ENCODE peak calls at places on chromosomes 13 and 19, in four cellular contexts. S, J, V and E are unnamed samples.

GRCh38 chr13:102948006-102948405 is 102.2 kb downstream of the ERCC5 start:
- DNase-seq in S (no peak), J (no peak), V (no peak), E (no peak)

GRCh38 chr19:19866599-19867248 is 1.0 kb downstream of the ZNF253 start:
- DNase-seq in J (no peak), S (peak), V (peak), E (peak)

GRCh38 chr13:107222619-107223018 is 654.7 kb upstream of the ARGLU1 start:
- DNase-seq in J (no peak), V (no peak), S (no peak), E (no peak)

GRCh38 chr19:16594681-16595091 is 22.5 kb upstream of the SLC35E1 start:
- DNase-seq in S (no peak), J (no peak), V (no peak), E (no peak)

GRCh38 chr19:37997911-37998344 is 90.9 kb downstream of the SIPA1L3 start:
- DNase-seq in V (no peak), S (no peak), J (peak), E (no peak)

GRCh38 chr13:101127741-101128353 is 288.5 kb downstream of the NALCN start:
- DNase-seq in J (peak), V (no peak), S (peak), E (no peak)

GRCh38 chr13:99314640-99315176 is 7.5 kb upstream of the GPR183 start:
- DNase-seq in J (peak), S (peak), V (no peak), E (no peak)

GRCh38 chr19:34228347-34228746 is 26.0 kb upstream of the GARRE1 start:
- DNase-seq in S (no peak), V (no peak), J (no peak), E (no peak)

GRCh38 chr19:56718231-56718630 is 46.7 kb upstream of the ZNF835 start:
- DNase-seq in J (no peak), S (no peak), V (no peak), E (no peak)

GRCh38 chr19:16325671-16326400 is 1.2 kb downstream of the KLF2 start:
- DNase-seq in V (no peak), S (no peak), J (no peak), E (peak)

GRCh38 chr13:24050796-24051715 is 109.5 kb upstream of the SPATA13 start:
- DNase-seq in J (no peak), V (no peak), S (no peak), E (no peak)

GRCh38 chr13:51502206-51502651 is 49.4 kb upstream of the INTS6 start:
- DNase-seq in J (no peak), S (no peak), V (peak), E (no peak)

GRCh38 chr13:95924389-95924994 is 128.7 kb downstream of the UGGT2 start:
- DNase-seq in J (peak), S (no peak), V (no peak), E (no peak)

GRCh38 chr19:3175761-3176714 is 2.5 kb upstream of the S1PR4 start:
- DNase-seq in V (peak), J (peak), S (no peak), E (no peak)

GRCh38 chr13:112761701-112762689 is 72.2 kb downstream of the ATP11A start:
- DNase-seq in S (peak), J (no peak), V (no peak), E (no peak)

GRCh38 chr19:9828551-9829063 is 889 bp downstream of the UBL5 start:
- DNase-seq in J (no peak), S (peak), V (no peak), E (no peak)

GRCh38 chr13:114100446-114101320 is 31.7 kb downstream of the RASA3 start:
- DNase-seq in J (no peak), V (no peak), S (no peak), E (no peak)

GRCh38 chr19:44176590-44176989 is 11.7 kb downstream of the ZNF226 start:
- DNase-seq in S (no peak), J (no peak), V (no peak), E (no peak)

GRCh38 chr13:71378992-71379905 is 487.8 kb downstream of the DACH1 start:
- DNase-seq in V (no peak), S (no peak), J (no peak), E (no peak)

GRCh38 chr19:22426901-22427300 is 4.8 kb upstream of the ZNF98 start:
- DNase-seq in S (no peak), J (no peak), V (no peak), E (no peak)

GRCh38 chr19:18847516-18848463 is 16.0 kb downstream of the UPF1 start:
- DNase-seq in S (no peak), J (no peak), V (no peak), E (no peak)
- TF ChIP-seq EGR1 in S (no peak), J (no peak), V (no peak), E (no peak)

GRCh38 chr13:40116008-40116407 is 460.5 kb downstream of the COG6 start:
- DNase-seq in J (peak), S (peak), V (peak), E (no peak)
- TF ChIP-seq EGR1 in J (no peak), S (no peak), V (no peak), E (no peak)

GRCh38 chr13:89688908-89689307 is 1658.6 kb upstream of the MIR17HG start:
- DNase-seq in S (no peak), J (no peak), V (no peak), E (no peak)
- TF ChIP-seq EGR1 in S (no peak), J (no peak), V (no peak), E (no peak)

GRCh38 chr19:6125571-6125989 is 9.9 kb upstream of the ACSBG2 start:
- DNase-seq in V (peak), J (peak), S (peak), E (peak)

GRCh38 chr19:6127716-6128335 is 7.6 kb upstream of the ACSBG2 start:
- DNase-seq in V (no peak), J (no peak), S (no peak), E (no peak)

GRCh38 chr19:6126335-6126974 is 9.0 kb upstream of the ACSBG2 start:
- DNase-seq in J (peak), V (peak), S (peak), E (no peak)
- TF ChIP-seq EGR1 in J (no peak), V (no peak), S (no peak), E (no peak)